ENCODE peak calls at places on chromosomes 4 and X, in five cellular contexts. A is HepG2, X is lower lobe of right lung, S is astrocyte, L is suprapubic skin. T is an unnamed sample.

GRCh38 chrX:76428243-76429130 is 977 bp downstream of the MAGEE1 start:
- DNase-seq in L (peak; percentile 60), X (peak; percentile 43), A (no peak), S (no peak), T (no peak)

GRCh38 chr4:45568694-45569093 is 555.2 kb downstream of the GABRG1 start:
- DNase-seq in L (no peak), A (no peak), X (no peak), S (no peak), T (no peak)

GRCh38 chr4:1465173-1466033 is 59.2 kb upstream of the NKX1-1 start:
- DNase-seq in L (no peak), X (no peak), A (no peak), S (no peak), T (no peak)

GRCh38 chrX:23515028-23515427 is 152.3 kb upstream of the PRDX4 start:
- DNase-seq in S (no peak), L (no peak), A (no peak), X (no peak), T (no peak)

GRCh38 chr4:145176641-145177432 is 3.6 kb downstream of the OTUD4 start:
- DNase-seq in L (no peak), X (no peak), S (no peak), A (no peak), T (no peak)

GRCh38 chrX:13277539-13277938 is 42.3 kb downstream of the ATXN3L start:
- DNase-seq in X (no peak), L (no peak), S (no peak), A (no peak), T (no peak)

GRCh38 chr4:170428929-170429328 is 339.2 kb upstream of the AADAT start:
- DNase-seq in L (no peak), X (no peak), A (no peak), S (no peak), T (no peak)

GRCh38 chrX:129091097-129091496 is 432.2 kb downstream of the SMARCA1 start:
- DNase-seq in L (no peak), A (no peak), X (no peak), S (no peak), T (no peak)

GRCh38 chr4:15990570-15991285 is 27.8 kb upstream of the FGFBP2 start:
- DNase-seq in L (no peak), A (no peak), S (no peak), X (no peak), T (no peak)

GRCh38 chrX:57596109-57596870 is 4.5 kb downstream of the ZXDB start:
- DNase-seq in S (no peak), L (no peak), A (peak; percentile 74), X (no peak), T (no peak)

GRCh38 chr4:22692736-22693135 is at the start of gene GBA3:
- DNase-seq in L (no peak), A (no peak), X (no peak), S (no peak), T (no peak)

GRCh38 chrX:10106801-10107200 is 50.0 kb upstream of the CLCN4 start:
- DNase-seq in X (no peak), A (no peak), S (no peak), L (no peak), T (no peak)

GRCh38 chr4:60656171-60656570 is 544.0 kb upstream of the ADGRL3 start:
- DNase-seq in X (no peak), L (no peak), S (no peak), A (no peak), T (no peak)

GRCh38 chr4:131566026-131566425 is 1583.1 kb upstream of the PCDH10 start:
- DNase-seq in A (no peak), L (no peak), X (no peak), S (no peak), T (peak; percentile 55)

GRCh38 chr4:86264269-86264668 is 95.6 kb downstream of the MAPK10 start:
- DNase-seq in A (no peak), S (no peak), X (no peak), L (no peak), T (peak; percentile 46)

GRCh38 chr4:185201983-185202962 is 1.5 kb downstream of the CFAP97 start:
- DNase-seq in X (no peak), A (peak; percentile 94), S (peak; percentile 26), L (no peak), T (no peak)

GRCh38 chr4:124903995-124904722 is 191.6 kb upstream of the ANKRD50 start:
- DNase-seq in S (peak; percentile 71), L (no peak), A (no peak), X (no peak), T (peak; percentile 26)

GRCh38 chr4:13527983-13528822 is 16.1 kb downstream of the NKX3-2 start:
- DNase-seq in X (no peak), L (no peak), A (no peak), S (no peak), T (no peak)

GRCh38 chrX:56615282-56615681 is 51.9 kb downstream of the UBQLN2 start:
- DNase-seq in S (no peak), X (no peak), L (no peak), A (peak; percentile 2), T (no peak)

GRCh38 chr4:41452484-41453225 is 85.3 kb upstream of the LIMCH1 start:
- DNase-seq in A (no peak), L (no peak), S (no peak), X (no peak), T (no peak)

GRCh38 chr4:40121515-40121914 is 64.9 kb downstream of the N4BP2 start:
- DNase-seq in L (no peak), A (no peak), S (peak; percentile 87), X (no peak), T (peak; percentile 80)

GRCh38 chr4:54256491-54257167 is 27.5 kb downstream of the PDGFRA start:
- DNase-seq in X (no peak), S (no peak), A (no peak), L (no peak), T (no peak)

GRCh38 chrX:106005684-106006083 is 32.8 kb downstream of the SERPINA7 start:
- DNase-seq in S (no peak), L (no peak), X (no peak), A (peak; percentile 58), T (no peak)

GRCh38 chr4:40309250-40309774 is 25.8 kb upstream of the CHRNA9 start:
- DNase-seq in S (peak; percentile 45), L (peak; percentile 91), A (peak; percentile 64), X (peak; percentile 92), T (peak; percentile 22)

GRCh38 chrX:31178064-31178768 is 106.4 kb upstream of the FTHL17 start:
- DNase-seq in L (no peak), X (no peak), S (no peak), A (no peak), T (no peak)

GRCh38 chr4:25925486-25926201 is 11.6 kb downstream of the SMIM20 start:
- DNase-seq in L (no peak), S (no peak), X (peak; percentile 58), A (peak; percentile 36), T (peak; percentile 5)

GRCh38 chr4:158721680-158722079 is 1.5 kb downstream of the PPID start:
- DNase-seq in A (no peak), S (no peak), L (no peak), X (no peak), T (no peak)

GRCh38 chrX:150088766-150089518 is 150.7 kb upstream of the EOLA2 start:
- DNase-seq in A (no peak), S (no peak), L (no peak), X (no peak), T (no peak)

GRCh38 chrX:153557618-153558017 is 40.2 kb downstream of the ATP2B3 start:
- DNase-seq in L (no peak), S (no peak), A (no peak), X (no peak), T (no peak)
- TF ChIP-seq CTCF in L (no peak), S (no peak), A (no peak), X (no peak), T (no peak)

GRCh38 chr4:73583661-73584060 is 36.6 kb downstream of the RASSF6 start:
- DNase-seq in A (no peak), S (no peak), L (no peak), X (no peak), T (no peak)

GRCh38 chr4:73588613-73589012 is 31.6 kb downstream of the RASSF6 start:
- DNase-seq in A (no peak), L (no peak), S (no peak), X (no peak), T (no peak)

GRCh38 chr4:73589261-73589847 is 30.9 kb downstream of the RASSF6 start:
- DNase-seq in S (peak; percentile 66), X (no peak), A (no peak), L (no peak), T (peak; percentile 92)

GRCh38 chr4:73585345-73585744 is 34.9 kb downstream of the RASSF6 start:
- DNase-seq in A (no peak), X (no peak), L (no peak), S (no peak), T (no peak)

GRCh38 chr4:73586040-73586439 is 34.2 kb downstream of the RASSF6 start:
- DNase-seq in L (no peak), S (no peak), A (no peak), X (no peak), T (no peak)
- H3K27ac ChIP-seq in L (no peak overlapping the region), S (no peak overlapping the region), A (no peak overlapping the region), X (no peak overlapping the region), T (no peak overlapping the region)

GRCh38 chr4:5874811-5875465 is 17.9 kb downstream of the CRMP1 start:
- DNase-seq in L (no peak), S (peak; percentile 51), X (no peak), A (no peak), T (peak; percentile 13)
- H3K4me1 ChIP-seq in L (peaks cover 8% of the 10 kb centered on the region), S (peaks cover 6% of the 10 kb centered on the region), X (no peaks in the 10 kb centered on the region), A (no peaks in the 10 kb centered on the region), T (no peaks in the 10 kb centered on the region)

GRCh38 chr4:55635760-55636621 is at the start of gene NMU:
- DNase-seq in X (peak; percentile 78), A (peak; percentile 13), S (no peak), L (peak; percentile 56), T (no peak)
- TF ChIP-seq CTCF in X (peak; percentile 18), A (peak; percentile 58), S (no peak), L (no peak), T (peak; percentile 54)

GRCh38 chr4:123554819-123555499 is 158.4 kb downstream of the SPRY1 start:
- DNase-seq in L (no peak), A (no peak), S (peak; percentile 4), X (no peak), T (peak; percentile 6)
- H3K27ac ChIP-seq in L (peak overlapping the region; percentile 59), A (peak overlapping the region; percentile 98), S (peak overlapping the region; percentile 23), X (peak overlapping the region; percentile 78), T (no peak overlapping the region)

GRCh38 chr4:5757091-5757490 is 46.1 kb downstream of the EVC start:
- DNase-seq in S (no peak), L (no peak), X (no peak), A (no peak), T (no peak)
- H3K4me1 ChIP-seq in S (peaks cover 46% of the 10 kb centered on the region), L (peaks cover 9% of the 10 kb centered on the region), X (no peaks in the 10 kb centered on the region), A (no peaks in the 10 kb centered on the region), T (peaks cover 39% of the 10 kb centered on the region)